ENCODE peak calls at places on chromosomes 16 and 17, in eight cellular contexts. One of them, this sample, is unnamed.

GRCh38 chr17:57585341-57586098 is 159.6 kb downstream of the CCDC182 start:
- DNase-seq in thoracic aorta: no peak
- DNase-seq in fibroblast of lung: no peak
- DNase-seq in retinal pigment epithelial cell: no peak
- DNase-seq in spleen: no peak
- DNase-seq in BE2C: peak
- DNase-seq in cardiac fibroblast: no peak
- DNase-seq in left ventricle myocardium inferior: no peak
- DNase-seq in this sample: no peak

GRCh38 chr17:574061-574460 is 140.6 kb downstream of the VPS53 start:
- DNase-seq in thoracic aorta: no peak
- DNase-seq in fibroblast of lung: peak
- DNase-seq in retinal pigment epithelial cell: no peak
- DNase-seq in spleen: no peak
- DNase-seq in BE2C: no peak
- DNase-seq in cardiac fibroblast: peak
- DNase-seq in left ventricle myocardium inferior: peak
- DNase-seq in this sample: peak

GRCh38 chr17:29243792-29244191 is 2.9 kb upstream of the CRYBA1 start:
- DNase-seq in thoracic aorta: no peak
- DNase-seq in fibroblast of lung: peak
- DNase-seq in retinal pigment epithelial cell: no peak
- DNase-seq in spleen: no peak
- DNase-seq in BE2C: peak
- DNase-seq in cardiac fibroblast: peak
- DNase-seq in left ventricle myocardium inferior: no peak
- DNase-seq in this sample: peak

GRCh38 chr17:50920891-50921595 is 54.9 kb upstream of the TOB1 start:
- DNase-seq in thoracic aorta: no peak
- DNase-seq in fibroblast of lung: no peak
- DNase-seq in retinal pigment epithelial cell: no peak
- DNase-seq in spleen: no peak
- DNase-seq in BE2C: no peak
- DNase-seq in cardiac fibroblast: no peak
- DNase-seq in left ventricle myocardium inferior: no peak
- DNase-seq in this sample: no peak

GRCh38 chr17:37735165-37735564 is 9.7 kb downstream of the HNF1B start:
- DNase-seq in thoracic aorta: no peak
- DNase-seq in fibroblast of lung: no peak
- DNase-seq in retinal pigment epithelial cell: no peak
- DNase-seq in spleen: no peak
- DNase-seq in BE2C: no peak
- DNase-seq in cardiac fibroblast: no peak
- DNase-seq in left ventricle myocardium inferior: no peak
- DNase-seq in this sample: no peak

GRCh38 chr16:14405611-14406537 is 224.2 kb downstream of the PARN start:
- DNase-seq in thoracic aorta: no peak
- DNase-seq in fibroblast of lung: no peak
- DNase-seq in retinal pigment epithelial cell: no peak
- DNase-seq in spleen: no peak
- DNase-seq in BE2C: peak
- DNase-seq in cardiac fibroblast: no peak
- DNase-seq in left ventricle myocardium inferior: no peak
- DNase-seq in this sample: no peak

GRCh38 chr17:72386619-72387237 is 265.9 kb downstream of the SOX9 start:
- DNase-seq in thoracic aorta: no peak
- DNase-seq in fibroblast of lung: no peak
- DNase-seq in retinal pigment epithelial cell: no peak
- DNase-seq in spleen: no peak
- DNase-seq in BE2C: peak
- DNase-seq in cardiac fibroblast: no peak
- DNase-seq in left ventricle myocardium inferior: no peak
- DNase-seq in this sample: no peak

GRCh38 chr17:72266099-72266852 is 145.5 kb downstream of the SOX9 start:
- DNase-seq in thoracic aorta: no peak
- DNase-seq in fibroblast of lung: no peak
- DNase-seq in retinal pigment epithelial cell: no peak
- DNase-seq in spleen: no peak
- DNase-seq in BE2C: no peak
- DNase-seq in cardiac fibroblast: no peak
- DNase-seq in left ventricle myocardium inferior: no peak
- DNase-seq in this sample: no peak

GRCh38 chr17:44599298-44600175 is 42.3 kb downstream of the FZD2 start:
- DNase-seq in thoracic aorta: peak
- DNase-seq in fibroblast of lung: peak
- DNase-seq in retinal pigment epithelial cell: peak
- DNase-seq in spleen: no peak
- DNase-seq in BE2C: no peak
- DNase-seq in cardiac fibroblast: peak
- DNase-seq in left ventricle myocardium inferior: no peak
- DNase-seq in this sample: peak

GRCh38 chr16:14303182-14303618 is 232.1 kb downstream of the MRTFB start:
- DNase-seq in thoracic aorta: no peak
- DNase-seq in fibroblast of lung: peak
- DNase-seq in retinal pigment epithelial cell: no peak
- DNase-seq in spleen: no peak
- DNase-seq in BE2C: no peak
- DNase-seq in cardiac fibroblast: no peak
- DNase-seq in left ventricle myocardium inferior: no peak
- DNase-seq in this sample: peak

GRCh38 chr17:69870751-69871199 is 204.2 kb upstream of the KCNJ16 start:
- DNase-seq in thoracic aorta: no peak
- DNase-seq in fibroblast of lung: peak
- DNase-seq in retinal pigment epithelial cell: peak
- DNase-seq in spleen: no peak
- DNase-seq in BE2C: no peak
- DNase-seq in cardiac fibroblast: peak
- DNase-seq in left ventricle myocardium inferior: no peak
- DNase-seq in this sample: no peak

GRCh38 chr17:4899341-4900230 is at the start of gene C17orf107:
- DNase-seq in thoracic aorta: peak
- DNase-seq in fibroblast of lung: peak
- DNase-seq in retinal pigment epithelial cell: no peak
- DNase-seq in spleen: peak
- DNase-seq in BE2C: no peak
- DNase-seq in cardiac fibroblast: peak
- DNase-seq in left ventricle myocardium inferior: peak
- DNase-seq in this sample: peak

GRCh38 chr17:37276475-37276874 is 99.3 kb upstream of the C17orf78 start:
- DNase-seq in thoracic aorta: no peak
- DNase-seq in fibroblast of lung: peak
- DNase-seq in retinal pigment epithelial cell: no peak
- DNase-seq in spleen: no peak
- DNase-seq in BE2C: no peak
- DNase-seq in cardiac fibroblast: no peak
- DNase-seq in left ventricle myocardium inferior: no peak
- DNase-seq in this sample: no peak

GRCh38 chr17:44345497-44346026 is 460 bp downstream of the GRN start:
- DNase-seq in thoracic aorta: no peak
- DNase-seq in fibroblast of lung: peak
- DNase-seq in retinal pigment epithelial cell: peak
- DNase-seq in spleen: peak
- DNase-seq in BE2C: peak
- DNase-seq in cardiac fibroblast: peak
- DNase-seq in left ventricle myocardium inferior: no peak
- DNase-seq in this sample: peak

GRCh38 chr16:14015948-14016347 is 55.2 kb upstream of the MRTFB start:
- DNase-seq in thoracic aorta: no peak
- DNase-seq in fibroblast of lung: peak
- DNase-seq in retinal pigment epithelial cell: no peak
- DNase-seq in spleen: no peak
- DNase-seq in BE2C: no peak
- DNase-seq in cardiac fibroblast: peak
- DNase-seq in left ventricle myocardium inferior: no peak
- DNase-seq in this sample: peak

GRCh38 chr17:29412780-29413565 is 22.8 kb downstream of the TAOK1 start:
- DNase-seq in thoracic aorta: no peak
- DNase-seq in fibroblast of lung: peak
- DNase-seq in retinal pigment epithelial cell: no peak
- DNase-seq in spleen: no peak
- DNase-seq in BE2C: no peak
- DNase-seq in cardiac fibroblast: peak
- DNase-seq in left ventricle myocardium inferior: no peak
- DNase-seq in this sample: peak

GRCh38 chr16:84144301-84144858 is 597 bp downstream of the HSDL1 start:
- DNase-seq in thoracic aorta: no peak
- DNase-seq in fibroblast of lung: no peak
- DNase-seq in retinal pigment epithelial cell: no peak
- DNase-seq in spleen: peak
- DNase-seq in BE2C: peak
- DNase-seq in cardiac fibroblast: peak
- DNase-seq in left ventricle myocardium inferior: peak
- DNase-seq in this sample: peak

GRCh38 chr17:76532072-76532651 is 5.3 kb downstream of the CYGB start:
- DNase-seq in thoracic aorta: no peak
- DNase-seq in fibroblast of lung: peak
- DNase-seq in retinal pigment epithelial cell: no peak
- DNase-seq in spleen: no peak
- DNase-seq in BE2C: peak
- DNase-seq in cardiac fibroblast: peak
- DNase-seq in left ventricle myocardium inferior: no peak
- DNase-seq in this sample: peak

GRCh38 chr17:4297351-4297750 is 33.6 kb upstream of the ANKFY1 start:
- DNase-seq in thoracic aorta: no peak
- DNase-seq in fibroblast of lung: peak
- DNase-seq in retinal pigment epithelial cell: no peak
- DNase-seq in spleen: no peak
- DNase-seq in BE2C: no peak
- DNase-seq in cardiac fibroblast: no peak
- DNase-seq in left ventricle myocardium inferior: no peak
- DNase-seq in this sample: no peak

GRCh38 chr17:28940142-28940541 is 11.2 kb downstream of the PHF12 start:
- DNase-seq in thoracic aorta: no peak
- DNase-seq in fibroblast of lung: no peak
- DNase-seq in retinal pigment epithelial cell: no peak
- DNase-seq in spleen: no peak
- DNase-seq in BE2C: no peak
- DNase-seq in cardiac fibroblast: no peak
- DNase-seq in left ventricle myocardium inferior: no peak
- DNase-seq in this sample: no peak

GRCh38 chr17:41060052-41060604 is at the start of gene KRTAP2-3:
- DNase-seq in thoracic aorta: no peak
- DNase-seq in fibroblast of lung: peak
- DNase-seq in retinal pigment epithelial cell: peak
- DNase-seq in spleen: no peak
- DNase-seq in BE2C: no peak
- DNase-seq in cardiac fibroblast: peak
- DNase-seq in left ventricle myocardium inferior: no peak
- DNase-seq in this sample: peak

GRCh38 chr16:84913315-84913714 is 93.5 kb downstream of the CRISPLD2 start:
- DNase-seq in thoracic aorta: no peak
- DNase-seq in fibroblast of lung: no peak
- DNase-seq in retinal pigment epithelial cell: no peak
- DNase-seq in spleen: no peak
- DNase-seq in BE2C: peak
- DNase-seq in cardiac fibroblast: no peak
- DNase-seq in left ventricle myocardium inferior: peak
- DNase-seq in this sample: no peak

GRCh38 chr17:46818929-46819859 is 702 bp upstream of the WNT3 start:
- DNase-seq in thoracic aorta: no peak
- DNase-seq in fibroblast of lung: no peak
- DNase-seq in retinal pigment epithelial cell: no peak
- DNase-seq in spleen: no peak
- DNase-seq in BE2C: no peak
- DNase-seq in cardiac fibroblast: no peak
- DNase-seq in left ventricle myocardium inferior: no peak
- DNase-seq in this sample: no peak

GRCh38 chr16:89202422-89203215 is 2.3 kb upstream of the SLC22A31 start:
- DNase-seq in thoracic aorta: no peak
- DNase-seq in fibroblast of lung: no peak
- DNase-seq in retinal pigment epithelial cell: no peak
- DNase-seq in spleen: peak
- DNase-seq in BE2C: no peak
- DNase-seq in cardiac fibroblast: no peak
- DNase-seq in left ventricle myocardium inferior: no peak
- DNase-seq in this sample: no peak
- H3K4me3 ChIP-seq in thoracic aorta: peak
- H3K4me3 ChIP-seq in fibroblast of lung: no peak
- H3K4me3 ChIP-seq in retinal pigment epithelial cell: no peak
- H3K4me3 ChIP-seq in spleen: no peak
- H3K4me3 ChIP-seq in BE2C: no peak
- H3K4me3 ChIP-seq in cardiac fibroblast: no peak
- H3K4me3 ChIP-seq in left ventricle myocardium inferior: peak
- H3K4me3 ChIP-seq in this sample: peak

GRCh38 chr16:66342294-66342900 is 24.1 kb upstream of the CDH5 start:
- DNase-seq in thoracic aorta: no peak
- DNase-seq in fibroblast of lung: no peak
- DNase-seq in retinal pigment epithelial cell: no peak
- DNase-seq in spleen: peak
- DNase-seq in BE2C: peak
- DNase-seq in cardiac fibroblast: peak
- DNase-seq in left ventricle myocardium inferior: no peak
- DNase-seq in this sample: peak
- TF ChIP-seq CTCF in thoracic aorta: peak
- TF ChIP-seq CTCF in fibroblast of lung: peak
- TF ChIP-seq CTCF in retinal pigment epithelial cell: peak
- TF ChIP-seq CTCF in spleen: no peak
- TF ChIP-seq CTCF in BE2C: peak
- TF ChIP-seq CTCF in cardiac fibroblast: peak
- TF ChIP-seq CTCF in left ventricle myocardium inferior: peak
- TF ChIP-seq CTCF in this sample: peak

GRCh38 chr16:57579361-57579665 is 36.9 kb downstream of the ADGRG5 start:
- DNase-seq in thoracic aorta: no peak
- DNase-seq in fibroblast of lung: no peak
- DNase-seq in retinal pigment epithelial cell: no peak
- DNase-seq in spleen: no peak
- DNase-seq in BE2C: no peak
- DNase-seq in cardiac fibroblast: no peak
- DNase-seq in left ventricle myocardium inferior: no peak
- DNase-seq in this sample: no peak
- H3K4me3 ChIP-seq in thoracic aorta: no peak
- H3K4me3 ChIP-seq in fibroblast of lung: no peak
- H3K4me3 ChIP-seq in retinal pigment epithelial cell: no peak
- H3K4me3 ChIP-seq in spleen: no peak
- H3K4me3 ChIP-seq in BE2C: no peak
- H3K4me3 ChIP-seq in cardiac fibroblast: no peak
- H3K4me3 ChIP-seq in left ventricle myocardium inferior: no peak
- H3K4me3 ChIP-seq in this sample: no peak

GRCh38 chr16:64951193-64951592 is 170.7 kb downstream of the CDH11 start:
- DNase-seq in thoracic aorta: no peak
- DNase-seq in fibroblast of lung: no peak
- DNase-seq in retinal pigment epithelial cell: no peak
- DNase-seq in spleen: no peak
- DNase-seq in BE2C: no peak
- DNase-seq in cardiac fibroblast: no peak
- DNase-seq in left ventricle myocardium inferior: no peak
- DNase-seq in this sample: no peak

GRCh38 chr16:64952177-64952576 is 169.7 kb downstream of the CDH11 start:
- DNase-seq in thoracic aorta: no peak
- DNase-seq in fibroblast of lung: peak
- DNase-seq in retinal pigment epithelial cell: no peak
- DNase-seq in spleen: no peak
- DNase-seq in BE2C: no peak
- DNase-seq in cardiac fibroblast: peak
- DNase-seq in left ventricle myocardium inferior: no peak
- DNase-seq in this sample: peak

GRCh38 chr16:64951681-64952080 is 170.2 kb downstream of the CDH11 start:
- DNase-seq in thoracic aorta: no peak
- DNase-seq in fibroblast of lung: no peak
- DNase-seq in retinal pigment epithelial cell: no peak
- DNase-seq in spleen: no peak
- DNase-seq in BE2C: no peak
- DNase-seq in cardiac fibroblast: no peak
- DNase-seq in left ventricle myocardium inferior: no peak
- DNase-seq in this sample: no peak

GRCh38 chr16:64950262-64950661 is 171.6 kb downstream of the CDH11 start:
- DNase-seq in thoracic aorta: no peak
- DNase-seq in fibroblast of lung: no peak
- DNase-seq in retinal pigment epithelial cell: no peak
- DNase-seq in spleen: no peak
- DNase-seq in BE2C: no peak
- DNase-seq in cardiac fibroblast: no peak
- DNase-seq in left ventricle myocardium inferior: no peak
- DNase-seq in this sample: no peak

GRCh38 chr16:64950731-64951130 is 171.1 kb downstream of the CDH11 start:
- DNase-seq in thoracic aorta: no peak
- DNase-seq in fibroblast of lung: no peak
- DNase-seq in retinal pigment epithelial cell: no peak
- DNase-seq in spleen: peak
- DNase-seq in BE2C: no peak
- DNase-seq in cardiac fibroblast: no peak
- DNase-seq in left ventricle myocardium inferior: no peak
- DNase-seq in this sample: no peak
- TF ChIP-seq CTCF in thoracic aorta: no peak
- TF ChIP-seq CTCF in fibroblast of lung: no peak
- TF ChIP-seq CTCF in retinal pigment epithelial cell: no peak
- TF ChIP-seq CTCF in spleen: no peak
- TF ChIP-seq CTCF in BE2C: no peak
- TF ChIP-seq CTCF in cardiac fibroblast: no peak
- TF ChIP-seq CTCF in left ventricle myocardium inferior: no peak
- TF ChIP-seq CTCF in this sample: no peak

This sample was measured in fibroblast of pulmonary artery.